ENCODE peak calls at places on chromosome 20, in six cellular contexts. Y, P, N, E, G and D are unnamed samples.

GRCh38 chr20:41604002-41604401 is 14.2 kb downstream of the CHD6 start:
- DNase-seq in E (no peak), G (no peak), P (no peak), Y (no peak), N (no peak), D (no peak)

GRCh38 chr20:3171391-3172125 is 1.8 kb downstream of the LZTS3 start:
- DNase-seq in G (no peak), P (no peak), Y (no peak), E (peak), N (no peak), D (no peak)

GRCh38 chr20:6044102-6044501 is 9.8 kb downstream of the LRRN4 start:
- DNase-seq in P (no peak), E (no peak), G (no peak), Y (no peak), N (no peak), D (no peak)

GRCh38 chr20:15756401-15756800 is 816.8 kb downstream of the KIF16B start:
- DNase-seq in N (no peak), E (no peak), P (no peak), G (no peak), Y (no peak), D (no peak)

GRCh38 chr20:63132715-63133471 is 83.0 kb downstream of the YTHDF1 start:
- DNase-seq in N (no peak), Y (no peak), G (peak), P (no peak), E (peak), D (no peak)

GRCh38 chr20:50153500-50154377 is at the start of gene PEDS1:
- DNase-seq in G (peak), E (peak), N (peak), P (peak), Y (peak), D (peak)

GRCh38 chr20:43262341-43262740 is 72.6 kb upstream of the PTPRT start:
- DNase-seq in G (no peak), Y (no peak), N (no peak), E (no peak), P (no peak), D (no peak)

GRCh38 chr20:24064092-24064491 is 75.5 kb upstream of the GGTLC1 start:
- DNase-seq in P (no peak), Y (no peak), E (no peak), G (no peak), N (no peak), D (no peak)

GRCh38 chr20:15178581-15178980 is 841.2 kb upstream of the FLRT3 start:
- DNase-seq in G (no peak), P (no peak), N (no peak), Y (no peak), E (no peak), D (no peak)

GRCh38 chr20:4256886-4257285 is 241.5 kb upstream of the RNF24 start:
- DNase-seq in P (no peak), Y (no peak), N (no peak), G (no peak), E (no peak), D (no peak)

GRCh38 chr20:24452498-24453133 is 16.8 kb upstream of the SYNDIG1 start:
- DNase-seq in Y (no peak), E (no peak), G (no peak), P (no peak), N (no peak), D (no peak)

GRCh38 chr20:44901972-44902371 is 7.9 kb upstream of the PABPC1L start:
- DNase-seq in Y (no peak), E (no peak), N (peak), G (no peak), P (no peak), D (no peak)

GRCh38 chr20:53040678-53041674 is 68.8 kb downstream of the TSHZ2 start:
- DNase-seq in P (no peak), G (no peak), Y (no peak), N (peak), E (peak), D (no peak)

GRCh38 chr20:8837396-8837795 is 231.5 kb upstream of the PLCB4 start:
- DNase-seq in E (no peak), N (peak), Y (no peak), G (no peak), P (no peak), D (peak)

GRCh38 chr20:36435799-36436541 is 105.3 kb upstream of the MYL9 start:
- DNase-seq in N (peak), Y (peak), P (peak), G (peak), E (peak), D (peak)
- H3K4me3 ChIP-seq in N (no peak), Y (no peak), P (no peak), G (no peak), E (no peak), D (peak)

GRCh38 chr20:11849976-11850670 is 67.6 kb upstream of the BTBD3 start:
- DNase-seq in E (no peak), Y (peak), G (peak), N (peak), P (no peak), D (no peak)
- H3K4me3 ChIP-seq in E (no peak), Y (no peak), G (no peak), N (no peak), P (no peak), D (no peak)

DNA sequence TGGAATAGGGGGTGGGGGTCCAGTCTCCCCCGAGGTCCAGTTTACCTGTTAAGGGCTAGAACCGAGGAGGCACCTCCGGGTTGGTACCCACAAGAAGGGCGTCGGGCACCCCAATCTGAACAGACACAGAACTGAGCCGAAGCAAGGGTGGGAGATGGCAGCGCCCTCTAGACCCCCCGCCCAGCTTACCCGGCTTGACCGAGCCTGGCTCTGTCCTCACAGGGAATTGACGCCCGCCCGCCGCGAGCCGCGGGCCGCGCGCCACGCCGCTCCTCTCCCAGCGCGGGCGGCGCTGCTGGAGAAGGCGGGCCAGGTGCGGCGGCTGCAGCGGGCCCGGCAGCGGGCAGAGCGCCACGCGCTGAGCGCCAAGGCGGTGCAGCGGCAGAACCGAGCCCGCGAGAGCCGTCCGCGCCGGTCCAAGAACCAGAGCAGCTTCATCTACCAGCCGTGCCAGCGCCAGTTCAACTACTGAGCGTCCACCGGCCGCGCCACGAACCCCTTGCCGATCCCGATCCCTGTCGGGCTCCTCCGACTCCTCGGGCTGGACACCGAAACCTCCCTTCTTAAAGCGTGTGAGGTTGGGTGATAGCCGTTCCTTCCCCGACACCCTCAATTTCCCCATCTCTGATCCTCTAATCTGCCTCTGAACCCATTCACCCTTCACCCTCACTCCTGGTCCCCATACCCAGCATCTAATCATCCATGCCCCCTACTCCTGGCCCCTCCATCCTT is 5.9 kb downstream of the TP53INP2 start:
- DNase-seq in Y (peak), E (peak), N (peak), P (peak), G (peak), D (no peak)
- H3K4me3 ChIP-seq in Y (peak), E (peak), N (peak), P (no peak), G (peak), D (peak)

DNA sequence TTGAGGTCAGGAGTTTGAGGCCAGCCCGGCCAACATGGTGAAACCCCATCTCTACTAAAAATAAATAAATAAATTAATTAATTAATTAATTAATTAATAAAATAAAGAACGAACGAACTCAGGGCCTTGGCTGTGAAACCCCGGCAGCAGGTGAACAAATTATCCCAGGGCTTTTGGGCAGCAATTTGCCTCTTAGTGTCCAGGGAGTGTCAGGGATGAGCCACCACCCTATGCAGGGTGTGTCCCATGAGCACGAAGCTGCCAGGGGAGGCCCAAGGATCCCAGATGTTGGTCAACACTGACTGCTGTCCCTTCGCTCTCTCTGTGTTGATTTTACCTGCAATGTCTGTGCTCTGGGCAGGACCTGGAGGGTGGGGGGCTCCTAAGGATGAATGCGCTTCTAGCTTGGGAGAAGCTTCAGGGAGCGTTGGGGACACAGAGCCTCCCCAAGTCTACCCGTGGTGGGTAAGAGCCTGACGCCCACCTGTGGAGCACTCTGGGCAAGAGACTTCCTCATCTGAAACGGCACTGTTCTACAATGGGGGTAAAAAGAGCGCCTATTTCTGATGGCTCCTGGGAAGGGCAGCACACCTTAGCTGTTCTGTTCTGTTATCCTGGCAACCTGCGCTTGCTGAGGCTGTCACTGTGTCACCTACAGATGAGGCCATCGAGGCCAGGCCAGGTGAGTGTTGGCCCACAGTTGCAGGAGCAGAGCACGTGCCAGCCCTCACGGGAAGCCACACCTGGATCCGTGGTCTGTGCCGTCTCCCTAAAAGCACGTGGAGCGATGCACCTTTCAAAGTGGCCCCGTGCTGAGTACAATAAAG is 125.5 kb upstream of the CDH4 start:
- DNase-seq in N (no peak), Y (no peak), E (no peak), G (no peak), P (no peak), D (no peak)
- H3K4me3 ChIP-seq in N (no peak), Y (no peak), E (no peak), G (no peak), P (no peak), D (no peak)

GRCh38 chr20:61633004-61633403 is 380.9 kb downstream of the CDH4 start:
- DNase-seq in E (no peak), P (no peak), Y (no peak), G (no peak), N (no peak), D (no peak)
- H3K4me3 ChIP-seq in E (no peak), P (no peak), Y (no peak), G (no peak), N (no peak), D (no peak)

GRCh38 chr20:18057106-18057993 is at the start of gene OVOL2:
- DNase-seq in Y (peak), N (no peak), E (no peak), P (peak), G (peak), D (no peak)
- H3K4me3 ChIP-seq in Y (peak), N (no peak), E (peak), P (peak), G (peak), D (peak)

GRCh38 chr20:38372830-38373229 is 26.5 kb downstream of the LBP start:
- DNase-seq in P (no peak), E (no peak), G (no peak), N (no peak), Y (no peak), D (no peak)

GRCh38 chr20:38373231-38373867 is 27.1 kb downstream of the LBP start:
- DNase-seq in N (no peak), Y (no peak), E (no peak), P (no peak), G (no peak), D (no peak)

GRCh38 chr20:38373898-38374297 is 27.6 kb downstream of the LBP start:
- DNase-seq in G (no peak), N (no peak), Y (no peak), P (no peak), E (no peak), D (no peak)

GRCh38 chr20:38369387-38369786 is 23.1 kb downstream of the LBP start:
- DNase-seq in Y (no peak), P (no peak), G (no peak), E (no peak), N (no peak), D (no peak)
- H3K4me3 ChIP-seq in Y (no peak), P (no peak), G (no peak), E (no peak), N (no peak), D (no peak)